ENCODE peak calls at places on chromosomes 2 and 18, in ten cellular contexts. O, I, L, A, S, C, N, H, T and X are unnamed samples.

GRCh38 chr2:100814453-100814852 is 5.5 kb upstream of the NPAS2 start:
- DNase-seq in I (no peak), H (no peak), L (no peak), S (no peak), N (no peak), T (no peak), A (no peak), O (no peak), C (no peak), X (no peak)

GRCh38 chr2:189849550-189849949 is 65.3 kb downstream of the PMS1 start:
- DNase-seq in A (no peak), C (no peak), O (no peak), L (no peak), T (no peak), I (no peak), N (no peak), S (no peak), H (no peak), X (no peak)

GRCh38 chr2:39666489-39667141 is 898 bp downstream of the TMEM178A start:
- DNase-seq in T (no peak), O (no peak), H (no peak), C (no peak), I (no peak), N (no peak), A (peak; percentile 32), L (no peak), S (peak; percentile 62), X (no peak)

GRCh38 chr2:169877406-169877805 is 50.2 kb downstream of the UBR3 start:
- DNase-seq in C (peak; percentile 8), A (no peak), I (peak; percentile 25), T (no peak), S (peak; percentile 22), O (no peak), L (no peak), N (no peak), H (no peak), X (no peak)

GRCh38 chr2:230007931-230008707 is 60.6 kb downstream of the SLC16A14 start:
- DNase-seq in A (peak; percentile 67), C (peak; percentile 83), N (peak; percentile 83), S (peak; percentile 49), H (peak; percentile 86), O (peak; percentile 79), L (peak; percentile 77), I (peak; percentile 83), T (peak; percentile 82), X (no peak)

GRCh38 chr2:164205347-164205746 is 415.9 kb downstream of the GRB14 start:
- DNase-seq in I (no peak), T (no peak), A (no peak), L (no peak), C (no peak), S (no peak), H (no peak), N (no peak), O (no peak), X (no peak)

GRCh38 chr2:111701266-111701665 is 182.7 kb downstream of the ANAPC1 start:
- DNase-seq in L (no peak), A (peak; percentile 51), I (no peak), N (no peak), H (no peak), C (no peak), S (no peak), O (no peak), T (peak; percentile 55), X (no peak)

GRCh38 chr18:78638889-78639596 is 340.6 kb upstream of the SALL3 start:
- DNase-seq in N (no peak), T (no peak), C (no peak), O (no peak), I (no peak), A (no peak), H (no peak), L (no peak), S (no peak), X (no peak)

GRCh38 chr2:237669628-237670351 is 42.4 kb downstream of the LRRFIP1 start:
- DNase-seq in S (peak; percentile 48), O (no peak), L (peak; percentile 82), A (no peak), T (peak; percentile 94), H (peak; percentile 36), C (peak; percentile 84), N (peak; percentile 83), I (peak; percentile 59), X (no peak)

GRCh38 chr2:127217470-127218325 is 2.4 kb downstream of the CYP27C1 start:
- DNase-seq in C (no peak), S (no peak), A (peak; percentile 67), T (no peak), O (no peak), H (no peak), L (no peak), I (no peak), N (no peak), X (no peak)

GRCh38 chr18:51193621-51194287 is 3.7 kb downstream of the MEX3C start:
- DNase-seq in O (no peak), S (no peak), I (no peak), H (no peak), N (no peak), C (no peak), A (no peak), T (no peak), L (no peak), X (no peak)

GRCh38 chr2:72936669-72937355 is 19.5 kb downstream of the EMX1 start:
- DNase-seq in H (no peak), C (no peak), I (no peak), L (no peak), O (no peak), S (no peak), N (no peak), A (no peak), T (no peak), X (no peak)

GRCh38 chr2:72935611-72935957 is 18.3 kb downstream of the EMX1 start:
- DNase-seq in I (no peak), H (no peak), C (no peak), N (no peak), L (no peak), S (no peak), T (no peak), O (no peak), A (no peak), X (no peak)

GRCh38 chr2:72933646-72934151 is 16.4 kb downstream of the EMX1 start:
- DNase-seq in H (no peak), N (no peak), C (no peak), T (no peak), I (no peak), L (no peak), O (no peak), S (no peak), A (no peak), X (no peak)

GRCh38 chr2:72933207-72933606 is 15.9 kb downstream of the EMX1 start:
- DNase-seq in N (no peak), I (no peak), C (no peak), T (no peak), S (no peak), L (no peak), H (no peak), A (no peak), O (no peak), X (no peak)

GRCh38 chr2:72934683-72935610 is 17.6 kb downstream of the EMX1 start:
- DNase-seq in O (no peak), N (no peak), H (no peak), L (no peak), C (peak; percentile 65), I (peak; percentile 22), A (peak; percentile 69), T (no peak), S (no peak), X (no peak)
- TF ChIP-seq CTCF in O (no peak), N (peak; percentile 64), H (peak; percentile 37), L (peak; percentile 23), C (peak; percentile 50), I (no peak), A (peak; percentile 71), T (peak; percentile 20), S (peak; percentile 38), X (peak; percentile 54)

DNA sequence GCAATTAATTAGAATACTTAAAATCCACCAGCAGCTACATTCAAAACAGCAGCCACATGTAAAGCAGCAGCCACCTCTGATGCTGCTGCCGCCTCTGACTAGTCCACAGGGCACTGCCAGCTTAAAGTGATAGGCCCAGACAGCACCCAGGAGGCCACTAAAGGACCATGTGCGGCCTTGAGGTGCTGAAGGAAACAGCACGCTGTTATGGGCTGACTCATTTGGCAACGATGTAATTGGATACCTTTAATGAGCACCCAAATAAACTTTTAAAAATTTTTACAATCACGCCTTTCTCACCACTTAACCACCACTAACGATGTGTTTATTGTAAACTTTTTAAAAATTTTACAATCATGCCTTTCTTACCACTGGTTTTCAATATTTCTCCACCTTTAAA is 209.3 kb upstream of the NCKAP5 start:
- DNase-seq in N (no peak), I (no peak), C (no peak), O (no peak), L (no peak), A (no peak), S (no peak), H (peak; percentile 23), T (no peak), X (no peak)
- TF ChIP-seq CTCF in N (no peak), I (no peak), C (no peak), O (no peak), L (no peak), A (no peak), S (no peak), H (no peak), T (no peak), X (no peak)

GRCh38 chr18:34223893-34224422 is 755 bp downstream of the NOL4 start:
- DNase-seq in H (no peak), C (peak; percentile 26), A (no peak), L (no peak), O (no peak), S (peak; percentile 40), N (no peak), I (no peak), T (no peak), X (no peak)

GRCh38 chr18:34223164-34223892 is 1.4 kb downstream of the NOL4 start:
- DNase-seq in H (no peak), O (no peak), N (no peak), T (no peak), L (no peak), I (peak; percentile 49), S (peak; percentile 57), A (peak; percentile 76), C (peak; percentile 8), X (no peak)

GRCh38 chr18:34222396-34223163 is 2.1 kb downstream of the NOL4 start:
- DNase-seq in N (no peak), I (peak; percentile 51), O (no peak), L (no peak), S (peak; percentile 64), A (peak; percentile 80), H (no peak), T (peak; percentile 64), C (peak; percentile 70), X (no peak)

GRCh38 chr18:34225218-34225553 is 473 bp upstream of the NOL4 start:
- DNase-seq in O (no peak), S (no peak), L (no peak), C (no peak), N (no peak), I (no peak), H (no peak), T (no peak), A (no peak), X (no peak)

GRCh38 chr18:34224423-34225217 is at the start of gene NOL4:
- DNase-seq in A (peak; percentile 99), H (no peak), N (no peak), L (no peak), O (no peak), S (peak; percentile 89), C (peak; percentile 54), I (peak; percentile 95), T (peak; percentile 67), X (peak; percentile 82)
- TF ChIP-seq CTCF in A (peak; percentile 79), H (peak; percentile 26), N (no peak), L (peak; percentile 35), O (no peak), S (no peak), C (peak; percentile 36), I (no peak), T (no peak), X (peak; percentile 61)

GRCh38 chr2:63840785-63841253 is 877 bp upstream of the UGP2 start:
- DNase-seq in T (peak; percentile 99), O (peak; percentile 93), H (peak; percentile 99), S (peak; percentile 94), A (peak; percentile 99), I (peak; percentile 99), L (peak; percentile 99), C (peak; percentile 99), N (peak; percentile 99), X (peak; percentile 98)
- TF ChIP-seq CTCF in T (no peak), O (no peak), H (no peak), S (no peak), A (no peak), I (no peak), L (no peak), C (peak; percentile 9), N (no peak), X (no peak)